ENCODE peak calls at places on chromosome 18, in five cellular contexts. V is H1, Y is HEK293T, Q is HepG2, L is GM12878. M is an unnamed sample.

GRCh38 chr18:9474103-9474982 is 970 bp upstream of the RALBP1 start:
- DNase-seq in V (no peak), Y (peak), Q (peak), L (no peak), M (no peak)

GRCh38 chr18:51463483-51464136 is 266.1 kb upstream of the MEX3C start:
- DNase-seq in V (no peak), Y (no peak), Q (no peak), L (no peak), M (no peak)

GRCh38 chr18:9211955-9212354 is 75.4 kb downstream of the ANKRD12 start:
- DNase-seq in V (no peak), Y (no peak), Q (no peak), L (no peak), M (no peak)

GRCh38 chr18:67854340-67854739 is 337.8 kb upstream of the DSEL start:
- DNase-seq in V (no peak), Y (no peak), Q (no peak), L (no peak), M (no peak)

GRCh38 chr18:3186678-3187658 is 32.8 kb downstream of the MYOM1 start:
- DNase-seq in V (no peak), Y (peak), Q (peak), L (no peak), M (no peak)

GRCh38 chr18:26471826-26472225 is 76.5 kb downstream of the KCTD1 start:
- DNase-seq in V (no peak), Y (no peak), Q (no peak), L (no peak), M (no peak)

GRCh38 chr18:741931-742512 is 29.6 kb upstream of the ENOSF1 start:
- DNase-seq in V (no peak), Y (peak), Q (peak), L (peak), M (peak)

GRCh38 chr18:78101091-78101490 is 851.4 kb downstream of the GALR1 start:
- DNase-seq in V (no peak), Y (no peak), Q (no peak), L (no peak), M (no peak)

GRCh38 chr18:72700961-72701710 is 157.0 kb upstream of the CBLN2 start:
- DNase-seq in V (no peak), Y (no peak), Q (peak), L (no peak), M (no peak)

GRCh38 chr18:7870855-7871254 is 303.7 kb downstream of the PTPRM start:
- DNase-seq in V (no peak), Y (no peak), Q (no peak), L (no peak), M (no peak)

GRCh38 chr18:70453058-70453775 is 164.4 kb downstream of the SOCS6 start:
- DNase-seq in V (no peak), Y (no peak), Q (no peak), L (no peak), M (no peak)

GRCh38 chr18:23453657-23454011 is 547 bp downstream of the RIOK3 start:
- DNase-seq in V (no peak), Y (no peak), Q (peak), L (no peak), M (no peak)

GRCh38 chr18:76380791-76381405 is 114.1 kb downstream of the ZNF516 start:
- DNase-seq in V (peak), Y (peak), Q (no peak), L (no peak), M (peak)

GRCh38 chr18:8107426-8107825 is 501.8 kb upstream of the RAB12 start:
- DNase-seq in V (no peak), Y (no peak), Q (no peak), L (no peak), M (no peak)

GRCh38 chr18:23487738-23488625 is 15.3 kb upstream of the RMC1 start:
- DNase-seq in V (no peak), Y (peak), Q (peak), L (peak), M (no peak)

GRCh38 chr18:26103579-26103978 is 13.2 kb upstream of the SS18 start:
- DNase-seq in V (no peak), Y (peak), Q (peak), L (no peak), M (no peak)

GRCh38 chr18:61738042-61738441 is 154.8 kb downstream of the RNF152 start:
- DNase-seq in V (no peak), Y (no peak), Q (no peak), L (no peak), M (no peak)

GRCh38 chr18:71237636-71238035 is 948.8 kb downstream of the SOCS6 start:
- DNase-seq in V (no peak), Y (no peak), Q (no peak), L (no peak), M (no peak)

GRCh38 chr18:39571511-39571910 is 2005.9 kb upstream of the CELF4 start:
- DNase-seq in V (no peak), Y (peak), Q (peak), L (no peak), M (no peak)
- TF ChIP-seq SUZ12 in V (no peak), Y (no peak), Q (no peak), L (no peak), M (no peak)

GRCh38 chr18:79135924-79136323 is 66.7 kb downstream of the ATP9B start:
- DNase-seq in V (no peak), Y (no peak), Q (no peak), L (no peak), M (no peak)
- TF ChIP-seq SUZ12 in V (no peak), Y (no peak), Q (no peak), L (no peak), M (no peak)

DNA sequence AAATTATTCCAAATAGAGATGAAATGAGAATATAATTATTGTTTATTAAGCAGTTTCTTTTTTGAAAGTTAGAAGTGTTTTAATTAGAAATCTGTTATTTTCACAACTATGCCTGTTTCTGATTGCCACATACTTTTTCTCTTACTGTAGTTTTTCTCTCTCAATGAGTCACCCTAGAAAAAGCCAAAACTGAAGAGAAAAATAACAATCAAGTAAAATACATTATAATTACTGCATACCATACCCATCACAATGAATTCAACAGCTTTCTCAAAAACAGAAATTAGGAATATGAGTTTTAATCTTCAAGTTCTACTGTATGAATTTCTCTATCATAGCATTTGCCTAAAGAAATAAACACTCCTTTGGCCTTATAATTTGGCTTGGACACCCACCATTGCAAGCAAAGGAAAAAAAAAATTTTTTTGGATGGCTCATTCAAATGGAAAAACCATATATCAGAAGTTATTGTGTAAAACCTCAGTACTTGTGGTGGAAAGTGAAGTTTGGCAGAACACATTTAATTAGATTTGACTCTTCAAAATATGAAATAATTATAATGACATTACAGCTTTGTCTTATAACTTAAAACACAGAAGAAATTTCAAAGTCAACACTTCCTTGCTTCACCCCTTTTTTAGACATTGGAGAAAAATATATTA is 138.5 kb downstream of the DYM start:
- DNase-seq in V (no peak), Y (no peak), Q (no peak), L (no peak), M (no peak)
- TF ChIP-seq SUZ12 in V (no peak), Y (no peak), Q (no peak), L (no peak), M (no peak)

GRCh38 chr18:5295981-5296705 is 617 bp upstream of the ZBTB14 start:
- DNase-seq in V (peak), Y (peak), Q (peak), L (peak), M (peak)

GRCh38 chr18:5296706-5297320 is 1.3 kb upstream of the ZBTB14 start:
- DNase-seq in V (peak), Y (peak), Q (peak), L (no peak), M (peak)

GRCh38 chr18:5295231-5295920 is at the start of gene ZBTB14:
- DNase-seq in V (no peak), Y (peak), Q (peak), L (no peak), M (peak)

GRCh38 chr18:5294113-5294617 is 1.4 kb downstream of the ZBTB14 start:
- DNase-seq in V (no peak), Y (no peak), Q (no peak), L (no peak), M (no peak)

DNA sequence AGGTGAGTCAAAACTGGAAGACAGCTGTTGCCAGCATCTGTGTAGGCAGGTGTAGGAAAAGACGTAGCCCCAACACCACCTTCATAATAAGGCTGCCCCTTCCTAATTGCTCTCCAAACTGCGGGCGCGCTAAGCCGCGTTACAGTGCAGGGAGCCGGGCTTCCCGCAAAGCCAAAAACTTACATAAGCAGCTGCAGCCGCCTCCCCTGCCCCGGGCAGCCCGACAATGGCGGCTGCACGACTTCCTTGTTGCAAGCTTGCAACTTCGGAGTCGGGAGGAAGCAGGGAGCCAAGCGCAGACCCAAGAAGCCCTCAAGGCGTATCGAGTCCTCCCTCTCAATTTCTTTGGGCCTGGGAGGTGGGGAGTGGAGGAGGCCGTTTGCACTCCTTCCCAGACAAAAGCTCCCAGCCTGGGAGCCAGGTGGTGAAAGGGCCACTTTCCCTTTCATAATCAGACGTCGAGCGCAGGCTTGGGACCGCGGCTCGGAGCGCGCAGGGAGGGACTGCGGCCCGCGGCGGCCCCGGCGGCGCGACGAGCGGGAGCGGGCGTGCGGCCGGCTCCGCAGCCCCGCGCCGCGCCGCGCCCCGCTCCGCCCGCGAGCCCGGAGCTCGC is 802 bp downstream of the ZBTB14 start:
- DNase-seq in V (no peak), Y (no peak), Q (peak), L (no peak), M (peak)
- TF ChIP-seq SUZ12 in V (no peak), Y (no peak), Q (no peak), L (no peak), M (no peak)

DNA sequence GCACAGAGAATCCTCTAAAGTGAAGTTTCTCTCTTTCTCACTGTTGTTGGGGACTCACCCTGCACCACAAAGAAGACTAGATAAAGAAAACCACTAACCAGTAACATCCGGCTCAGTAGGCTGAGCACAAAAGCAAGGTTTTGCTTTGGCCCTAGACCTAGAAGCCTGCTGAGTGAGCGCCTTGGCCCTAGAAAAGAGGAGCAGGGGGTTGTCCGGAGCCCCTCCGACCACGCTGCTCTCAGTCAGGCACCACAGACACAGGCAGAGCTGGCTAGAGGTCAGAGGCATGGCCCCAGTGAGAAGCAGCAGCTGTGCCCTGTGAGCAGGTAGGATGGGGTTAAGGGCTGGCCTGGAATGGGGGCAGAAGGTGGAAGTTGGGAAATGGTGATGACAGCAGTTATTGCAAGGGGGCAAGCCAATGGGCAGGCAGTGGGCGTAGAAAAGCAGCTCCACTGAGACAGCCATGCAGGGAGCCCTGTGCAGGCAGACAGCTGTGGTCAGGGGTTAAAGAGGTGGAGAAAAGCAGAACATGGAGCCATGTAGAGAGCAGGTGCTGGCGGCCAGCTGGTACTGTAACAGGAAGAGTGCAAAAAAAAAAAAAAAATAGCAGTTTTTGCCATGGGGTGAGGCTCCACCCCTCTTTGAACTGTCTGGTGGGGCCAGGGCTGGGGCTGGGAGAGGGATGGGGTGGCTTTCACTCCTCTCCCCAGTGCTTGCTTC is 36.9 kb upstream of the SLC14A1 start:
- DNase-seq in V (no peak), Y (no peak), Q (no peak), L (no peak), M (no peak)
- TF ChIP-seq SUZ12 in V (no peak), Y (no peak), Q (no peak), L (no peak), M (no peak)

DNA sequence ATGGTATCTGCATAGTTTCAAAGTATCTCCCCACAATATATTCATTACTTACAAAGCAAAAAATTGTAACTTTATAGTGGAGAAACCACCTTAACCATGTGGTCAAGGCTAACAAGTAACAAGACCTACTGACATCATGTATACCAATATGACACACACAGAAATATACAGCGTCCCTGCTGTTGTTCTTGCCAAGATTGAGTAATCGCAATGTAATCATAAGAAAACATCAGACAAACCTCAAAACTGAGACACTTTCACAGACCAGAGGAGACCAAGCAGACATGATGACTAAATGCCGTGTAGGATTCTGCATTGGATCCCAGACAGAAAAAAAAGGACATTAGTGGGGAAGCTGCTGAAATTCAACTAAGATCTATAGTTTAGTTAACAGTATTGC is 123.0 kb downstream of the ACAA2 start:
- DNase-seq in V (no peak), Y (no peak), Q (no peak), L (no peak), M (no peak)
- TF ChIP-seq SUZ12 in V (no peak), Y (no peak), Q (no peak), L (no peak), M (no peak)

GRCh38 chr18:64618390-64618789 is 469.5 kb upstream of the LINC00305 start:
- DNase-seq in V (no peak), Y (no peak), Q (no peak), L (no peak), M (no peak)
- TF ChIP-seq SUZ12 in V (no peak), Y (no peak), Q (no peak), L (no peak), M (no peak)

GRCh38 chr18:44885507-44885906 is 204.8 kb downstream of the SETBP1 start:
- DNase-seq in V (no peak), Y (no peak), Q (no peak), L (no peak), M (no peak)

GRCh38 chr18:44882163-44882881 is 201.6 kb downstream of the SETBP1 start:
- DNase-seq in V (no peak), Y (no peak), Q (no peak), L (no peak), M (no peak)

GRCh38 chr18:44893045-44893706 is 212.5 kb downstream of the SETBP1 start:
- DNase-seq in V (no peak), Y (no peak), Q (no peak), L (no peak), M (no peak)

GRCh38 chr18:44884446-44884845 is 203.8 kb downstream of the SETBP1 start:
- DNase-seq in V (no peak), Y (no peak), Q (no peak), L (no peak), M (no peak)

DNA sequence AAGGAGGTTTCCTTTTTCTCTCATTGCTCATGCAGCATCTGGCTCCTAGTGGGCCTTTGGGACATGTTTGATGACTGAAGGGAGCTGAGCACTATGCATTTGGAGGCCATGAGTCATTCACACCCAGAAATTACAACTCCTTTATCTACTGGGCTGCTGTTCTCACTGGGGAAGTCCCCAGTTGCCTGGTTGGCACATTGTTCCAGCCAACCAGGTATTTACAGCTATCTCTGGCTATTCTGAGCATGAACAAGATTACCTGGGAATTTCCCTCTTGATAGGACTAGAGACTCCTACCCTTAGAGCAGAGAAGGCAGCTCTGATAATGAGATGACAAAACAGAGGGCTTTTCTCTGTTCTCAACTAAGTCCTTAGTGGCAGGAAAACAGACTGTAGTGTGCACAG is 206.5 kb downstream of the SETBP1 start:
- DNase-seq in V (no peak), Y (no peak), Q (no peak), L (peak), M (no peak)
- TF ChIP-seq SUZ12 in V (no peak), Y (no peak), Q (no peak), L (no peak), M (no peak)

M was measured in NT2/D1.